ENCODE peak calls at places on chromosomes 4 and X, in ten cellular contexts. I is psoas muscle, O is astrocyte of the spinal cord, C is choroid plexus epithelial cell, W is AG10803, H is upper lobe of right lung, G is fibroblast of lung, N is heart left ventricle, Z is suprapubic skin, Y is kidney epithelial cell. U is an unnamed sample.

GRCh38 chrX:101190736-101191135 is 28.9 kb upstream of the DRP2 start:
- DNase-seq in I (no peak), O (no peak), C (no peak), W (peak), H (no peak), G (peak), N (no peak), Z (no peak), Y (no peak), U (no peak)

GRCh38 chr4:38710053-38710452 is 46.1 kb downstream of the KLF3 start:
- DNase-seq in I (no peak), O (no peak), C (no peak), W (no peak), H (no peak), G (no peak), N (no peak), Z (no peak), Y (no peak), U (no peak)

GRCh38 chrX:85115252-85115651 is 111.6 kb downstream of the APOOL start:
- DNase-seq in I (no peak), O (no peak), C (no peak), W (no peak), H (no peak), G (no peak), N (no peak), Z (no peak), Y (no peak), U (no peak)

GRCh38 chr4:87232241-87232640 is 11.8 kb upstream of the KLHL8 start:
- DNase-seq in I (no peak), O (no peak), C (no peak), W (no peak), H (no peak), G (no peak), N (no peak), Z (no peak), Y (no peak), U (no peak)

GRCh38 chr4:8038702-8039251 is 99.1 kb upstream of the AFAP1 start:
- DNase-seq in I (no peak), O (no peak), C (no peak), W (no peak), H (no peak), G (no peak), N (no peak), Z (no peak), Y (no peak), U (no peak)

GRCh38 chr4:175346381-175346780 is 428.2 kb downstream of the ADAM29 start:
- DNase-seq in I (no peak), O (no peak), C (no peak), W (no peak), H (no peak), G (no peak), N (no peak), Z (no peak), Y (no peak), U (peak)

GRCh38 chr4:5435201-5435600 is 273.2 kb downstream of the EVC2 start:
- DNase-seq in I (no peak), O (no peak), C (no peak), W (no peak), H (no peak), G (no peak), N (no peak), Z (no peak), Y (no peak), U (no peak)

GRCh38 chrX:46587753-46588171 is 14.2 kb downstream of the CHST7 start:
- DNase-seq in I (no peak), O (peak), C (no peak), W (peak), H (no peak), G (peak), N (no peak), Z (no peak), Y (no peak), U (no peak)

GRCh38 chr4:76588268-76588667 is 153.2 kb downstream of the SHROOM3 start:
- DNase-seq in I (no peak), O (no peak), C (no peak), W (no peak), H (no peak), G (no peak), N (no peak), Z (no peak), Y (no peak), U (no peak)
- H3K4me3 ChIP-seq in I (no peak), O (no peak), C (no peak), W (no peak), H (peak), G (no peak), N (no peak), Z (no peak), Y (no peak), U (no peak)

DNA sequence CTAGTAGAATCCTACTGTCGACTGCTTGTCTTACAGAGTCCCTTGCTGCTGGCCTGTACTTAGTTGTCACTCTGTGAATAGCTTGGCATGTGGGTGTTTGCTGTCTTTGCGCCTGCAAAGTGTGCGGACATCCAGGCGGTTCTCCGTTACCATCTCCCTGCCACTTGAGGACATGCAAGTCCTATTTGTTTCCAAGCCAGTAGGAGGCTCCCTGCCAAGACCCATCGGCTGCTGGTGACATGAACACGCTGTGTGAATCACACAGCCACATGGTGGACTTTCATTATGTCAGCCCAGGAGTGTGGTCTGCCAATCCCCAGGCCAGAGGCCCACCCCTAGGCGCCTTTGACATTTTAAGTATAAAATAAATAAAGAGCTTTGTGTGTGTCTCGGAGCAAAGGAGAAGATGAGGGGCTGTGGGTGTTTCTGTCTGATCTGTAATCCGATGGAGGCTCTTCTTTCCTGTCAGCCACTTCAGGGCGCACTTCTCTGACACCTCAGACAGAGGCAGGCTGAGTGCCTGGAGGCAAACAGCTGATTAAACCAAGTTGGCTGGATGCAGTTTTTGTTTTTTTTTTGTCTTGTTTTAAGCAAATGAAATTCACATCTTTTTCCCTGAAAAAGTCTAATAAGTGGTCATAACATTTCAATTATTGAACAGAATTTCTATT is 51.5 kb downstream of the ALPK1 start:
- DNase-seq in I (peak), O (peak), C (peak), W (peak), H (peak), G (peak), N (peak), Z (no peak), Y (peak), U (peak)
- TF ChIP-seq CTCF in I (peak), O (peak), C (peak), W (peak), H (no peak), G (peak), N (peak), Z (no peak), Y (peak), U (peak)

DNA sequence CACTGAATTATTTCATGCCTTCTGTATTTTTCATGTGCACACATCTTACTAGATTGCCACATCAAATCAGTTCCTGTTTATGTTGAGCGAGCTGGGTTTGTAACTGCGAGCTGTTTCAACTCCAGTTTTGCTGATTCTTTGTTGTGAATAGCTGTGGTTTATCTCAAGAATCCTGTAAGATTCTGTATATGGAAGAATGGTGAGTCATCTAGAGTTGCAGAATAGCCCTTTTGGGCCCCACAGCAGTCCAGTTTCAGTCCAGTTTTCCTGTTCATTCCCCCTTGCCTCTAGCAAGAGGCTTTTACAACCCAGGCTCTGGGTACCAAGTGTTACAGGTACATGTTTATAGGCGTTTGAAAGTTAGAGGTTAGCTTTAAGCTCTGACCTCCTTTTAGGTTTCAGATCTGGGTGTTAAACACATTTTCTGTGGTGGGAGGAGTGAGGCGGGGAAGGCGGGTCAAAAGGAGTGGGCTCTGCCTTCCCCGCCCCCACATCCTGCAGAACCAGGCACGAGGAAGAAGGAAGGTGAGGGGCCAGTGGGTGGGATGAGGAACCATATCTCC is 32.7 kb downstream of the TBC1D14 start:
- DNase-seq in I (no peak), O (peak), C (peak), W (peak), H (no peak), G (peak), N (no peak), Z (no peak), Y (peak), U (peak)
- H3K4me3 ChIP-seq in I (no peak), O (no peak), C (peak), W (peak), H (no peak), G (peak), N (no peak), Z (no peak), Y (no peak), U (no peak)

DNA sequence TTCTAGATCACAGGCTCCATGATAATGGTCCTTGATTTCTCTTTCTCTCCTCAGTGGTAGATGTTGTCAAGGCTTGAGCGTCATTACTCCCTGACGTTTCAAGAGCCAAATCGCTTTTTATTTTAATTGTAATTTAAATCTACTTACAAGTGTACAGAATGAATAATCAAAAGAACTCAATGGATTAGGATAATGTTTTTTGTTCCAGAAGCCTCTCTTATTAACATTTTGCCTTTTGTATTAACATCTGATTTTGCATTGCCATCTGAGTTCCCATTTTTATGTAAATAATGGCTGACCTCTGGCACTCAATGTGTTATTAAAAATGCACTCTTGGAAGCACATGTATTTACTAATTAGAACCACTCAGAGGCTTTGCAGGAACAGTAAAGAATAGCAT is 411.0 kb downstream of the EPHA5 start:
- DNase-seq in I (no peak), O (no peak), C (no peak), W (no peak), H (no peak), G (no peak), N (no peak), Z (no peak), Y (no peak), U (no peak)
- TF ChIP-seq CTCF in I (no peak), O (no peak), C (no peak), W (no peak), H (no peak), G (no peak), N (no peak), Z (no peak), Y (no peak), U (no peak)

U was measured in foreskin fibroblast.